ENCODE peak calls at places on chromosomes 5 and 9, in nine cellular contexts. K is activated CD4-positive, alpha-beta T cell treated with anti-CD3 and anti-CD28 coated beads for 48 hours; A is CD14-positive monocyte; R is naive thymus-derived CD4-positive, alpha-beta T cell; X is SHP77 treated with DMSO at 0.1 percent for 48 hours; C is osteoblast; N is cardiac muscle cell; S is Karpas-422; J is EL. M is an unnamed sample.

GRCh38 chr9:135144581-135145108 is 57.2 kb downstream of the OLFM1 start:
- DNase-seq in N (no peak), C (peak), A (no peak), K (no peak), R (no peak), X (no peak), S (no peak), J (no peak), M (no peak)

GRCh38 chr5:54703568-54704255 is 186.2 kb downstream of the SNX18 start:
- DNase-seq in J (no peak), K (no peak), N (no peak), R (no peak), X (no peak), S (no peak), A (no peak), C (no peak), M (no peak)

GRCh38 chr9:78236511-78236950 is 656 bp downstream of the CEP78 start:
- DNase-seq in N (no peak), A (no peak), C (peak), S (peak), X (no peak), K (no peak), J (peak), R (no peak), M (no peak)

GRCh38 chr9:96027271-96028131 is 152.0 kb downstream of the ERCC6L2 start:
- DNase-seq in X (no peak), R (no peak), J (no peak), C (no peak), K (no peak), N (peak), S (no peak), A (no peak), M (no peak)

GRCh38 chr5:146606838-146607237 is 90.8 kb upstream of the GPR151 start:
- DNase-seq in K (no peak), J (no peak), R (no peak), X (no peak), N (no peak), C (no peak), A (no peak), S (no peak), M (no peak)

GRCh38 chr5:122896598-122897282 is 51.3 kb downstream of the SNX24 start:
- DNase-seq in S (peak), J (peak), K (no peak), R (no peak), X (peak), N (no peak), C (no peak), A (no peak), M (no peak)

GRCh38 chr5:78778538-78778937 is 130.0 kb upstream of the LHFPL2 start:
- DNase-seq in K (no peak), C (no peak), X (no peak), S (no peak), N (no peak), A (no peak), R (no peak), J (peak), M (no peak)

GRCh38 chr5:113682497-113683136 is 169.1 kb downstream of the YTHDC2 start:
- DNase-seq in A (no peak), X (no peak), S (peak), C (no peak), J (no peak), R (no peak), K (no peak), N (no peak), M (no peak)

GRCh38 chr9:109270971-109271900 is 49.6 kb downstream of the EPB41L4B start:
- DNase-seq in A (no peak), C (no peak), R (no peak), J (no peak), N (no peak), K (no peak), X (peak), S (no peak), M (no peak)

GRCh38 chr5:59301727-59302126 is 591.8 kb downstream of the PDE4D start:
- DNase-seq in R (no peak), A (no peak), N (no peak), S (no peak), X (no peak), K (no peak), J (no peak), C (no peak), M (no peak)

GRCh38 chr5:123344819-123345426 is 78.3 kb downstream of the CEP120 start:
- DNase-seq in A (no peak), K (no peak), N (peak), J (peak), S (no peak), R (no peak), X (peak), C (no peak), M (no peak)

GRCh38 chr5:53360811-53361210 is 119.6 kb upstream of the FST start:
- DNase-seq in K (no peak), R (no peak), N (no peak), J (peak), S (no peak), C (no peak), X (no peak), A (no peak), M (no peak)

GRCh38 chr9:126439402-126439765 is 112.8 kb downstream of the MVB12B start:
- DNase-seq in R (no peak), S (no peak), C (peak), N (no peak), A (no peak), K (peak), J (peak), X (no peak), M (peak)

GRCh38 chr9:120875643-120875953 is 1.4 kb downstream of the PHF19 start:
- DNase-seq in N (no peak), R (no peak), J (no peak), X (no peak), K (no peak), S (no peak), A (no peak), C (no peak), M (no peak)

GRCh38 chr5:96851312-96852062 is 24.8 kb upstream of the ERAP2 start:
- DNase-seq in J (no peak), R (no peak), S (no peak), X (no peak), A (no peak), K (no peak), N (no peak), C (no peak), M (no peak)

GRCh38 chr5:26763151-26763550 is 275.2 kb downstream of the CDH9 start:
- DNase-seq in A (no peak), J (no peak), R (no peak), N (no peak), X (no peak), K (no peak), S (no peak), C (no peak), M (no peak)

GRCh38 chr5:132771559-132771998 is 5.5 kb downstream of the SEPTIN8 start:
- DNase-seq in R (no peak), J (peak), S (no peak), X (no peak), K (no peak), N (peak), C (peak), A (no peak), M (peak)

GRCh38 chr9:101309139-101309538 is 75.7 kb downstream of the BAAT start:
- DNase-seq in S (no peak), A (no peak), X (no peak), R (no peak), J (no peak), K (no peak), N (no peak), C (no peak), M (no peak)

GRCh38 chr5:150278046-150278760 is 11.4 kb downstream of the CAMK2A start:
- DNase-seq in X (no peak), N (no peak), R (no peak), C (peak), S (no peak), K (no peak), A (no peak), J (no peak), M (no peak)

GRCh38 chr9:131800885-131801284 is 61.0 kb upstream of the RAPGEF1 start:
- DNase-seq in C (no peak), N (no peak), K (no peak), S (no peak), J (no peak), A (no peak), R (no peak), X (no peak), M (no peak)

GRCh38 chr9:121369595-121370265 is at the start of gene STOM:
- DNase-seq in J (peak), C (no peak), R (no peak), X (no peak), A (no peak), K (peak), S (peak), N (no peak), M (peak)

GRCh38 chr9:131715906-131716305 is 24.0 kb downstream of the RAPGEF1 start:
- DNase-seq in S (no peak), C (no peak), R (no peak), A (no peak), N (no peak), K (no peak), X (no peak), J (no peak), M (no peak)